ENCODE peak calls at places on chromosome 11, in six cellular contexts. Q is HFFc6; J is CD4-positive, alpha-beta T cell; B is upper lobe of right lung; R is CD8-positive, alpha-beta T cell; N is bronchial epithelial cell. I is an unnamed sample.

GRCh38 chr11:8082391-8083087 is 1.5 kb downstream of the TUB start:
- DNase-seq in Q (no peak), J (no peak), B (peak), R (no peak), N (no peak), I (no peak)

GRCh38 chr11:73288873-73289707 is 17.0 kb downstream of the P2RY6 start:
- DNase-seq in Q (peak), J (peak), B (peak), R (peak), N (peak), I (no peak)

GRCh38 chr11:1862588-1863351 is 9.9 kb downstream of the LSP1 start:
- DNase-seq in Q (no peak), J (no peak), B (no peak), R (no peak), N (peak), I (no peak)

GRCh38 chr11:62489204-62489603 is 57.4 kb downstream of the AHNAK start:
- DNase-seq in Q (peak), J (no peak), B (no peak), R (no peak), N (no peak), I (no peak)

GRCh38 chr11:10622957-10623787 is 54.7 kb upstream of the LYVE1 start:
- DNase-seq in Q (no peak), J (no peak), B (no peak), R (no peak), N (no peak), I (no peak)

GRCh38 chr11:27497911-27498310 is 8.7 kb downstream of the LIN7C start:
- DNase-seq in Q (no peak), J (no peak), B (no peak), R (no peak), N (no peak), I (no peak)

GRCh38 chr11:86041975-86042378 is 26.9 kb downstream of the PICALM start:
- DNase-seq in Q (peak), J (peak), B (no peak), R (no peak), N (peak), I (peak)

GRCh38 chr11:64638017-64638664 is 47.1 kb downstream of the SLC22A12 start:
- DNase-seq in Q (no peak), J (no peak), B (no peak), R (no peak), N (no peak), I (no peak)

GRCh38 chr11:27861706-27862430 is 161.6 kb upstream of the BDNF start:
- DNase-seq in Q (peak), J (no peak), B (no peak), R (no peak), N (peak), I (peak)

GRCh38 chr11:42251984-42252383 is 792.5 kb upstream of the LRRC4C start:
- DNase-seq in Q (no peak), J (no peak), B (no peak), R (no peak), N (no peak), I (no peak)

GRCh38 chr11:34564406-34564805 is 50.8 kb upstream of the ELF5 start:
- DNase-seq in Q (no peak), J (no peak), B (no peak), R (no peak), N (peak), I (no peak)

GRCh38 chr11:118746988-118747585 is 43.9 kb downstream of the DDX6 start:
- DNase-seq in Q (no peak), J (no peak), B (no peak), R (no peak), N (no peak), I (no peak)

GRCh38 chr11:16001044-16001568 is 355.2 kb downstream of the SOX6 start:
- DNase-seq in Q (no peak), J (no peak), B (no peak), R (no peak), N (no peak), I (no peak)

GRCh38 chr11:94938399-94939055 is 34.8 kb downstream of the CWC15 start:
- DNase-seq in Q (peak), J (no peak), B (no peak), R (no peak), N (no peak), I (peak)

GRCh38 chr11:72683782-72684200 is 9.6 kb upstream of the PDE2A start:
- DNase-seq in Q (no peak), J (peak), B (peak), R (peak), N (peak), I (no peak)

GRCh38 chr11:73426184-73426845 is 50.1 kb downstream of the RELT start:
- DNase-seq in Q (peak), J (no peak), B (no peak), R (no peak), N (no peak), I (peak)

GRCh38 chr11:75249704-75250103 is 9.1 kb downstream of the TPBGL start:
- DNase-seq in Q (no peak), J (no peak), B (peak), R (peak), N (no peak), I (no peak)

GRCh38 chr11:72426758-72427157 is 7.6 kb downstream of the CLPB start:
- DNase-seq in Q (no peak), J (no peak), B (no peak), R (no peak), N (no peak), I (no peak)

GRCh38 chr11:41660585-41660984 is 201.1 kb upstream of the LRRC4C start:
- DNase-seq in Q (no peak), J (no peak), B (no peak), R (no peak), N (no peak), I (no peak)

GRCh38 chr11:126544311-126545056 is 189.0 kb downstream of the ST3GAL4 start:
- DNase-seq in Q (no peak), J (no peak), B (no peak), R (no peak), N (peak), I (no peak)

GRCh38 chr11:11813288-11813962 is 28.3 kb upstream of the USP47 start:
- DNase-seq in Q (peak), J (no peak), B (no peak), R (no peak), N (peak), I (peak)

GRCh38 chr11:66227700-66228099 is 40.7 kb upstream of the RAB1B start:
- DNase-seq in Q (no peak), J (no peak), B (no peak), R (no peak), N (no peak), I (no peak)

GRCh38 chr11:110833033-110833484 is 120.8 kb upstream of the ARHGAP20 start:
- DNase-seq in Q (peak), J (no peak), B (no peak), R (no peak), N (peak), I (peak)

GRCh38 chr11:69427337-69427736 is 54.1 kb upstream of the LINC01488 start:
- DNase-seq in Q (no peak), J (no peak), B (peak), R (no peak), N (no peak), I (no peak)

GRCh38 chr11:35109827-35110226 is 29.1 kb upstream of the CD44 start:
- DNase-seq in Q (no peak), J (no peak), B (no peak), R (no peak), N (no peak), I (no peak)

GRCh38 chr11:116505466-116506247 is 267.1 kb downstream of the BUD13 start:
- DNase-seq in Q (no peak), J (no peak), B (no peak), R (peak), N (no peak), I (no peak)

GRCh38 chr11:125062931-125063428 is at the start of gene SLC37A2:
- DNase-seq in Q (peak), J (no peak), B (peak), R (peak), N (peak), I (no peak)
- TF ChIP-seq CTCF in Q (peak), J (no peak), B (peak), R (no peak), N (peak), I (no peak)

DNA sequence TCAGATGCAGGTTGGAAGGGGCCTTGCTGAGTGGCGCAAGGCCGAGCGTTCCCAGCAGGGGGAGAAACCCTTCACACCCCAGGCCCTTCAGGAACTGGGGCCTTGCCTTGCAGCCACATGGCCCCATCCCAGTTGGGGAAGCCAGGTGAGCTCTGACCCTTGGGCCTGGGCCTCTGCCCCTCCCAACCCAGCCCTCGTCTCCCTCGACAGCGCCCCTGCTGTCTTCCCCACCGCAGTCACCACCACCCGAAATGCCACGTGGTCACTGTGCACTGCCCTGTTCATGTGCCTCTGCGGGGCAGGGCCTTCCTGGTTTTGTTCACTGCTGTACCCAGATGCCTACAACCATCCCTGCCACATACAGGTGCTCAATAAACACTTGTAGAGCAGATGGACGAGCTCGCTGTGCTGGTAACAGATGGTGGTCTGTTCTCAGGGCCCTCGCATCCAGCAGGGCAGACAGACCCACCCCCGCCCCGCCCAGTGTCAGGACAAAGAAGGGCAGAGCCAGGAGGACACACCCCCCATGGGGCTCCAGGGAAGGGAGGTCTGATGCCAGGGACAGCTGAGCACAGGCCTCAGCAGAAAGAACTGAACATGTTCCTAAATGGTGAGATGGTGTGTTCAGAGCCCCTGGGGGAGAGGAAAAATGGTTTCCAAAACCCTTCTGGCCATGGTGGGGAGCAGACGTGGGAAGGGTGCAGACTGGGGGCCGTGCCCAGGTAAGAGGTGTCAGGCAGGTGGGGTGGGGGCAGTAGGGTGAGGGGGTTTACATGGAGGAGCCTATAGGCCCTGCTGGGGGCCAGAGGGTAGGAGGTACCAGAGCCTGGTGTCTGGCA is 3.7 kb downstream of the POLR2L start:
- DNase-seq in Q (no peak), J (no peak), B (no peak), R (no peak), N (no peak), I (no peak)
- TF ChIP-seq CTCF in Q (peak), J (no peak), B (no peak), R (no peak), N (peak), I (peak)

DNA sequence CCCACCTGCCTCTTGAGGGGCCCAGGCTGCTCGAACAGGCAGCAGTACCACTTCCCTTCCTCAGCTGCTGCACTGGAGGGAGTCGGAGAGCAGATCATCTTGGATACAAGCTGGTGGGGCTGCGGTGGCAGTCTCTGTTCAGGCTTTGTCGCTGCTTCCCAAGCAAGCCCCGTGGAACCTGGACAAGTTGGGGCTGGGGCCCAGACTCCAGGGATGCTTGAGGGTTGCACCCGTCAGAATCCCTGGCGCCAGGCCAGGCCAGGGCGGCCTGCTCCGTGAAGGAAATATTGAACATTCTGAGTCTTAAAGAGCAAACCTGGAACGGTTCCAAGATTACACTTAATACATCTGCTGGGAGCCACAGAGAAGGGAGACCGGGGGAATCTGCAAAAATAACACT is 310.1 kb upstream of the SORL1-AS1 start:
- DNase-seq in Q (no peak), J (no peak), B (no peak), R (no peak), N (peak), I (no peak)
- TF ChIP-seq CTCF in Q (no peak), J (no peak), B (no peak), R (no peak), N (no peak), I (no peak)

GRCh38 chr11:114026355-114026754 is 33.2 kb upstream of the ZBTB16 start:
- DNase-seq in Q (no peak), J (no peak), B (no peak), R (no peak), N (peak), I (no peak)
- TF ChIP-seq CTCF in Q (peak), J (peak), B (peak), R (no peak), N (no peak), I (peak)